ENCODE peak calls at places on chromosome 19, in ten cellular contexts. L is upper lobe of right lung, Q is lower lobe of right lung, K is transverse colon, D is psoas muscle, R is ascending aorta, H is endodermal cell, U is stomach, V is left ventricle myocardium inferior, F is heart right ventricle. I is an unnamed sample.

GRCh38 chr19:3194703-3195087 is 9.0 kb downstream of the NCLN start:
- DNase-seq in K (no peak), L (no peak), U (no peak), H (no peak), F (no peak), Q (no peak), R (no peak), V (no peak), D (no peak), I (no peak)

GRCh38 chr19:3142292-3142670 is 6.4 kb downstream of the GNA15 start:
- DNase-seq in H (no peak), U (no peak), R (no peak), Q (no peak), V (no peak), D (no peak), L (no peak), F (no peak), K (no peak), I (no peak)

GRCh38 chr19:17579523-17580244 is 24.2 kb downstream of the COLGALT1 start:
- DNase-seq in H (peak; percentile 96), L (peak; percentile 81), U (no peak), D (peak; percentile 75), R (no peak), V (peak; percentile 38), K (peak; percentile 78), Q (peak; percentile 81), F (peak; percentile 35), I (peak; percentile 91)

GRCh38 chr19:46818812-46819211 is 30.4 kb upstream of the SLC1A5 start:
- DNase-seq in K (no peak), U (no peak), L (no peak), H (peak; percentile 72), V (no peak), D (no peak), Q (no peak), R (no peak), F (no peak), I (no peak)

GRCh38 chr19:50663280-50663790 is 14.1 kb downstream of the C19orf81 start:
- DNase-seq in Q (no peak), F (no peak), U (no peak), D (no peak), L (no peak), R (no peak), K (no peak), V (no peak), H (no peak), I (no peak)

GRCh38 chr19:35992902-35993765 is 1.9 kb upstream of the SDHAF1 start:
- DNase-seq in V (no peak), K (no peak), Q (no peak), F (no peak), U (no peak), L (no peak), D (no peak), R (no peak), H (no peak), I (no peak)

GRCh38 chr19:21022996-21023395 is 2.5 kb downstream of the ZNF430 start:
- DNase-seq in K (no peak), V (no peak), U (no peak), H (no peak), Q (no peak), R (no peak), L (no peak), D (no peak), F (no peak), I (no peak)

GRCh38 chr19:13042443-13043130 is 47.3 kb downstream of the NFIX start:
- DNase-seq in H (no peak), L (no peak), D (no peak), U (no peak), R (no peak), Q (no peak), K (no peak), F (no peak), V (no peak), I (no peak)

GRCh38 chr19:6234527-6234926 is 45.2 kb downstream of the MLLT1 start:
- DNase-seq in Q (no peak), K (no peak), H (no peak), V (no peak), F (no peak), L (no peak), D (no peak), R (no peak), U (no peak), I (no peak)

GRCh38 chr19:6261883-6262282 is 17.9 kb downstream of the MLLT1 start:
- DNase-seq in D (peak; percentile 31), Q (no peak), F (no peak), R (no peak), H (no peak), K (no peak), U (no peak), L (no peak), V (no peak), I (no peak)

GRCh38 chr19:5038631-5039271 is 69.8 kb downstream of the KDM4B start:
- DNase-seq in D (no peak), L (no peak), K (no peak), F (no peak), V (no peak), R (no peak), H (peak; percentile 73), U (peak; percentile 40), Q (no peak), I (peak; percentile 23)

GRCh38 chr19:56838930-56839664 is 1.4 kb downstream of the PEG3 start:
- DNase-seq in K (peak; percentile 84), L (peak; percentile 92), R (peak; percentile 98), H (no peak), Q (peak; percentile 92), U (peak; percentile 69), D (peak; percentile 94), V (peak; percentile 96), F (peak; percentile 98), I (peak; percentile 68)

GRCh38 chr19:12952488-12953455 is 4.3 kb downstream of the GADD45GIP1 start:
- DNase-seq in R (peak; percentile 85), H (peak; percentile 64), V (no peak), Q (no peak), K (no peak), L (no peak), U (no peak), D (no peak), F (peak; percentile 35), I (no peak)

GRCh38 chr19:23787106-23787505 is 28.4 kb upstream of the ZNF681 start:
- DNase-seq in L (no peak), R (no peak), K (peak; percentile 37), Q (no peak), U (no peak), D (no peak), F (no peak), V (no peak), H (no peak), I (no peak)

GRCh38 chr19:7607212-7607873 is 11.7 kb downstream of the CAMSAP3 start:
- DNase-seq in U (no peak), K (no peak), R (no peak), D (no peak), V (no peak), Q (no peak), F (no peak), L (no peak), H (no peak), I (no peak)

GRCh38 chr19:55173717-55174409 is 6.2 kb downstream of the SYT5 start:
- DNase-seq in K (peak; percentile 61), U (peak; percentile 43), V (peak; percentile 63), L (peak; percentile 74), F (peak; percentile 66), Q (no peak), D (no peak), H (peak; percentile 97), R (no peak), I (peak; percentile 48)
- H3K4me3 ChIP-seq in K (no peak overlapping the region), U (peak overlapping the region; percentile 49), V (peak overlapping the region; percentile 60), L (peak overlapping the region; percentile 37), F (peak overlapping the region; percentile 45), Q (peak overlapping the region; percentile 45), D (peak overlapping the region; percentile 46), H (peak overlapping the region; percentile 81), R (peak overlapping the region; percentile 48), I (no peak overlapping the region)

GRCh38 chr19:1271528-1272422 is 2.6 kb downstream of the CIRBP start:
- DNase-seq in H (no peak), F (no peak), D (peak; percentile 75), U (no peak), Q (peak; percentile 61), L (no peak), V (no peak), K (no peak), R (no peak), I (no peak)

GRCh38 chr19:1274081-1274851 is 1.1 kb upstream of the FAM174C start:
- DNase-seq in V (no peak), H (peak; percentile 74), F (no peak), K (no peak), Q (no peak), R (no peak), L (no peak), D (peak; percentile 65), U (no peak), I (no peak)

GRCh38 chr19:1270854-1271527 is 1.9 kb downstream of the CIRBP start:
- DNase-seq in H (no peak), Q (no peak), L (no peak), K (no peak), D (no peak), V (no peak), U (no peak), R (no peak), F (no peak), I (no peak)

GRCh38 chr19:1273263-1274041 is 1.9 kb upstream of the FAM174C start:
- DNase-seq in Q (no peak), U (no peak), H (no peak), L (no peak), K (no peak), R (no peak), F (no peak), V (no peak), D (peak; percentile 73), I (no peak)

GRCh38 chr19:1272423-1273262 is 2.7 kb upstream of the FAM174C start:
- DNase-seq in H (no peak), D (no peak), Q (no peak), F (no peak), K (no peak), L (no peak), V (no peak), R (no peak), U (no peak), I (no peak)
- H3K4me1 ChIP-seq in H (peaks cover 13% of the 10 kb centered on the region), D (peaks cover 70% of the 10 kb centered on the region), Q (peaks cover 82% of the 10 kb centered on the region), F (peaks cover 82% of the 10 kb centered on the region), K (peaks cover 66% of the 10 kb centered on the region), L (peaks cover 69% of the 10 kb centered on the region), V (peaks cover 86% of the 10 kb centered on the region), R (peaks cover 38% of the 10 kb centered on the region), U (peaks cover 83% of the 10 kb centered on the region), I (peaks cover 79% of the 10 kb centered on the region)

DNA sequence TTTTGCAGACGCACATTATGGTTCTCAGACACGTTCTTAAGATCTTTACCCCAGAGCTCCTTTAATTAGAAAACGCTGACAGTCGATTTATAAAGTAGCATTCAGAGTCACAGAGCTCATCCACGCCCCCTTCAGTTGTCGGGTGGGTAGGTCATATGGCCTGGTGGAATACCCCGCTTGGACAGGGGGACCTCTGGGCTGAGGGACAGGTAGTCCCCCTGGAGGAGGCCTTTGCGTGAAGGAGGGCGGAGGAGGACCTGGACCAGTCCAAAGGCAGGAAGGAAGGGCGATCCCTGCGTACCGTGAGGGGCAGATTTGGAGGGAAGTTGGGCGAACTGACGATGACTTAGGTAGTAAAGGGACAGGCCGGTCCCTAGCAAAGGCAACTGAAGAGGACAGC is 20.5 kb downstream of the VASP start:
- DNase-seq in R (no peak), D (peak; percentile 22), L (no peak), K (no peak), F (no peak), V (no peak), H (peak; percentile 74), U (no peak), Q (no peak), I (peak; percentile 45)
- TF ChIP-seq CTCF in R (no peak), D (no peak), L (no peak), K (no peak), F (no peak), V (no peak), H (peak; percentile 51), U (no peak), Q (no peak), I (no peak)

GRCh38 chr19:8655340-8655709 is 24.9 kb downstream of the NFILZ start:
- DNase-seq in D (peak; percentile 42), L (peak; percentile 51), H (no peak), F (no peak), Q (no peak), V (no peak), R (no peak), K (no peak), U (no peak), I (no peak)
- H3K4me3 ChIP-seq in D (no peak overlapping the region), L (no peak overlapping the region), H (no peak overlapping the region), F (no peak overlapping the region), Q (no peak overlapping the region), V (no peak overlapping the region), R (no peak overlapping the region), K (no peak overlapping the region), U (no peak overlapping the region), I (no peak overlapping the region)